ENCODE peak calls at places on chromosome 17, in nine cellular contexts. I is A549, G is colonic mucosa, J is GM12878, S is heart right ventricle, V is fibroblast of lung, R is body of pancreas, B is ovary, E is PC-3. H is an unnamed sample.

GRCh38 chr17:35799942-35800341 is 4.5 kb upstream of the MMP28 start:
- DNase-seq in B (peak; percentile 46), E (peak; percentile 68), I (peak; percentile 46), S (peak; percentile 86), G (peak; percentile 74), J (no peak), V (peak; percentile 56), R (peak; percentile 85), H (no peak)

GRCh38 chr17:4043862-4044261 is 79.6 kb upstream of the ATP2A3 start:
- DNase-seq in G (no peak), S (no peak), R (no peak), B (no peak), J (peak; percentile 39), I (no peak), E (no peak), V (no peak), H (no peak)

GRCh38 chr17:33292184-33292980 is 713 bp downstream of the ASIC2 start:
- DNase-seq in B (no peak), I (peak; percentile 53), J (no peak), V (peak; percentile 37), R (no peak), E (no peak), S (no peak), G (peak; percentile 62), H (no peak)

GRCh38 chr17:226108-226772 is 44.8 kb upstream of the DOC2B start:
- DNase-seq in S (no peak), E (no peak), I (no peak), B (no peak), J (no peak), G (no peak), V (no peak), R (no peak), H (peak; percentile 28)

GRCh38 chr17:2138318-2138717 is 83.4 kb downstream of the HIC1 start:
- DNase-seq in E (no peak), B (no peak), I (no peak), R (no peak), S (no peak), G (no peak), J (peak; percentile 60), V (peak; percentile 18), H (no peak)

GRCh38 chr17:10036511-10037061 is 131.5 kb upstream of the RCVRN start:
- DNase-seq in B (no peak), J (no peak), R (peak; percentile 34), S (peak; percentile 79), G (peak; percentile 42), E (no peak), I (no peak), V (no peak), H (peak; percentile 75)

GRCh38 chr17:16491703-16492612 is at the start of gene LRRC75A:
- DNase-seq in E (peak; percentile 45), B (peak; percentile 69), G (peak; percentile 57), R (peak; percentile 47), I (peak; percentile 53), S (peak; percentile 17), V (peak; percentile 20), J (no peak), H (no peak)

GRCh38 chr17:80466188-80466705 is 10.2 kb downstream of the NPTX1 start:
- DNase-seq in E (no peak), G (no peak), J (no peak), I (no peak), R (no peak), B (no peak), V (no peak), S (no peak), H (no peak)

GRCh38 chr17:17042851-17043667 is 802 bp downstream of the MPRIP start:
- DNase-seq in E (peak; percentile 58), J (no peak), R (no peak), G (no peak), B (peak; percentile 42), I (no peak), S (peak; percentile 35), V (peak; percentile 51), H (no peak)

GRCh38 chr17:74860229-74860998 is 729 bp upstream of the GRIN2C start:
- DNase-seq in R (no peak), S (no peak), G (no peak), I (no peak), B (no peak), E (no peak), V (no peak), J (no peak), H (no peak)

GRCh38 chr17:74779948-74780400 is 3.8 kb upstream of the NAT9 start:
- DNase-seq in E (no peak), B (no peak), S (peak; percentile 38), V (no peak), I (no peak), G (no peak), J (peak; percentile 63), R (no peak), H (peak; percentile 39)

GRCh38 chr17:1640329-1641064 is 5.0 kb downstream of the SCARF1 start:
- DNase-seq in S (no peak), E (no peak), G (no peak), I (no peak), R (peak; percentile 80), V (no peak), J (no peak), B (no peak), H (no peak)

GRCh38 chr17:37221865-37222264 is 153.9 kb upstream of the C17orf78 start:
- DNase-seq in B (no peak), J (no peak), G (no peak), R (no peak), E (no peak), S (no peak), V (no peak), I (no peak), H (no peak)

GRCh38 chr17:37219876-37220608 is 155.7 kb upstream of the C17orf78 start:
- DNase-seq in E (no peak), R (no peak), S (no peak), J (no peak), B (no peak), I (no peak), V (no peak), G (no peak), H (no peak)

GRCh38 chr17:37225458-37225857 is 150.3 kb upstream of the C17orf78 start:
- DNase-seq in V (no peak), R (no peak), G (no peak), E (no peak), B (no peak), J (no peak), S (no peak), I (no peak), H (no peak)

GRCh38 chr17:37218849-37219248 is 156.9 kb upstream of the C17orf78 start:
- DNase-seq in R (no peak), I (no peak), B (no peak), G (no peak), J (no peak), S (no peak), V (no peak), E (no peak), H (no peak)

DNA sequence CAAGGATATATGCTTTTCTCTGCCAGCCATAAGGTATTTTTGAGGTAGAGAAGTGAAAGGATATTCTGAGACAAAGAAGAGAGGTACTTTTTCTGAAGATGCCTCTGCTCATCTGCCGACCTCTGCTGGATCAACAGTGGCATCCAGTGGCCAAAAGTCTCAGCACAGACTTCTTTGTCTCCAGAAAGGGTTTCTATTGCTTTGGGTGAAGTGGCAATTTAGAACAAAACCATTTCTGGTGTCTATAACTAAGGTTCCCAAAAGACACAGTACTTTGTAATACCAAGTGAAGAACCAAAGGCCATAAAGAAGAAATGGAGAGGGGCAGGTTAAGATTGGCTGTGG is 155.2 kb upstream of the C17orf78 start:
- DNase-seq in G (no peak), B (no peak), V (peak; percentile 46), I (no peak), S (no peak), E (peak; percentile 4), R (no peak), J (no peak), H (no peak)
- TF ChIP-seq CTCF in G (peak; percentile 13), B (no peak), V (peak; percentile 67), I (peak; percentile 53), S (peak; percentile 14), E (peak; percentile 44), R (no peak), J (peak; percentile 72), H (no peak)

GRCh38 chr17:22443061-22443460 is 750.7 kb downstream of the KCNJ18 start:
- DNase-seq in S (no peak), E (no peak), R (no peak), I (no peak), J (no peak), G (no peak), V (no peak), B (no peak), H (no peak)
- H3K9me3 ChIP-seq in S (no peaks in the 10 kb centered on the region), E (peaks cover 4% of the 10 kb centered on the region), R (no peaks in the 10 kb centered on the region), I (no peaks in the 10 kb centered on the region), J (no peaks in the 10 kb centered on the region), G (no peaks in the 10 kb centered on the region), V (no peaks in the 10 kb centered on the region), B (no peaks in the 10 kb centered on the region), H (no peaks in the 10 kb centered on the region)

DNA sequence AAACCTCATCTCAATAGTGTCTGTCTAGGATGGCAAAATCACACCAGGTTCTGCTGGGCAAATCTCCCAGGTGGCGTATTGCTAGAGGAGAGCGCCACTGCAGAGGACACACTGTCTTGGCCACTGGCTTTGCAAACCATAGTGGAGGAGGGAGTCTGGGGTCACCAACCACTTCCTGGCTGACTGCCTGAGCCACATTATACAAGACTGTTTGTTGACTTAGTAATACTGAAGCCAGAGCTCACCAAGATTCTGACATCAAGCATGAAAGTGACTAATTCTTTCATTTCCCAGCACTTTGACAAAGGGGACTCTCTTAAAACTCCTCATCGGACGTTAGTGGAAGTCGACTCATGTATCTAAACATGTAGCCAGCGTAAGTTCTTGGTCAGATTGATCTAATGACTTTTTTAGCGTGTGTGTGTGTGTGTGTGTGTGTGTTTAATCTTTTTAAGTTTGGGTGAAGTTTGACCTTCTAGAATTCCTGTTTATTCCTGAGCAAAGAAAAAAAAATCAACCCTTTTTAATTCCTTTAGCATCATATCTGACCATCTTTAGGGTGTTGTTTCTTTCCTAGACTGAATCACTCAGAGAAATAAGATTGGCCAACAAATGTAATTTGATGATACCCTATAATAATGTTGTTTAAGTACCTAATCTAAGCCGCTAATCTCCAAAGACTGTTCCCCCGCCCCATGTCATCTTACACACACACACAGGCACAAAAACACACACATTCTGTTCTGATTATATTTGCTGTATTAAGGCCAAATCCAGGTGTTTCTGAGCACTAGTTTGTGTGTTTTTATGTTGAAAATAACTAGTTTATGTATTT is 13.8 kb downstream of the PITPNC1 start:
- DNase-seq in S (peak; percentile 60), G (no peak), B (no peak), V (peak; percentile 94), I (peak; percentile 42), R (peak; percentile 87), E (peak; percentile 99), J (peak; percentile 87), H (peak; percentile 41)
- H3K4me3 ChIP-seq in S (no peak overlapping the region), G (no peak overlapping the region), B (no peak overlapping the region), V (no peak overlapping the region), I (no peak overlapping the region), R (no peak overlapping the region), E (no peak overlapping the region), J (peak overlapping the region; percentile 24), H (no peak overlapping the region)

DNA sequence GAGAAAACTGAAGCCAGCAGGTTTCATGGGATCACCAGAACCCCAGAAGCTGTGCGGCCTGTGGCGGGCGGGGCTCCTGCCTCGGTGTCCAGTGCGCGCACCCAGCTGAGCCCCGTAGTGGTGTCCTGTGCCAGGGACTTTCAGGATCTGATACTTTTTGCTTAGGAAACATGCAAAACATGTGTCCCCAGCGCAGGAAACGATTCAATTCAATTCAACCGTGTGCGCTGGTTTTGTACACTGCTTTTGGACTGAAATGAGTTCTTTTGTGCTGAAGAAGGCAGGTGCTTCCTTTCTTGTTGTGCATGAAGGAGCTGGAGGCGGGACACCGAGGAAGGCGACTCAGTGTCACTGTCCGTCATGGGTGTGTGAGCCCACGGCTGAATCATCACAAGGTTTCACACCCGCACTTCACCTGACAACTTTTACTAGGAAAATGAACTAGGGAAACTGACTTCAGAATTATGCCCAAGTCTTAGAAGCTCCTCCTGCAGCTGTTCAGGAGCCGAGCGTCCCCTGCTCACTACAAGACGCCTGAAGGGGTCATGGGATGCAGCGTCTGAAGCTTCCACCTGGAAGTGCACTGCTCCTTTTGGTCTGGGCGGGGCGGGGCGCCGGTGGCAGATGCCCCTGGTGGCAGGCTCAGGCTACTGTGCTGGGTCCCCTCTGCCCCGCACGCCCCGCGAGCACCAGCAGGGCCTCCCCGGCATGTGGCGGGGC is 31.4 kb upstream of the ZNF750 start:
- DNase-seq in B (no peak), R (no peak), V (no peak), E (no peak), J (peak; percentile 82), S (peak; percentile 46), I (no peak), G (no peak), H (no peak)
- TF ChIP-seq CTCF in B (no peak), R (no peak), V (no peak), E (peak; percentile 24), J (peak; percentile 20), S (no peak), I (no peak), G (no peak), H (no peak)

H was measured in ascending aorta.